ENCODE peak calls at places on chromosomes 6 and 20, in nine cellular contexts. O is HCT116, W is AG10803, S is NB4, Q is MM.1S, C is WERI-Rb-1, A is choroid plexus epithelial cell, E is spleen, D is fibroblast of pulmonary artery. U is an unnamed sample.

GRCh38 chr20:58447733-58448391 is 58.8 kb downstream of the VAPB start:
- DNase-seq in O (peak), W (peak), S (peak), Q (peak), C (peak), A (peak), E (no peak), D (peak), U (peak)

GRCh38 chr6:52027699-52028098 is 59.7 kb downstream of the PKHD1 start:
- DNase-seq in O (no peak), W (no peak), S (no peak), Q (no peak), C (no peak), A (no peak), E (no peak), D (no peak), U (no peak)

GRCh38 chr6:41535766-41536165 is 10.4 kb upstream of the FOXP4 start:
- DNase-seq in O (no peak), W (no peak), S (no peak), Q (no peak), C (no peak), A (no peak), E (no peak), D (no peak), U (no peak)

GRCh38 chr6:21111399-21111725 is 482.2 kb upstream of the SOX4 start:
- DNase-seq in O (peak), W (no peak), S (no peak), Q (no peak), C (no peak), A (no peak), E (no peak), D (no peak), U (no peak)

GRCh38 chr6:36907781-36908180 is 22.0 kb downstream of the C6orf89 start:
- DNase-seq in O (no peak), W (no peak), S (no peak), Q (no peak), C (no peak), A (peak), E (no peak), D (peak), U (no peak)

GRCh38 chr6:95545691-95546090 is 31.6 kb upstream of the MANEA start:
- DNase-seq in O (no peak), W (no peak), S (no peak), Q (peak), C (no peak), A (no peak), E (no peak), D (no peak), U (no peak)

GRCh38 chr20:35561268-35561667 is 19.4 kb downstream of the ERGIC3 start:
- DNase-seq in O (no peak), W (peak), S (peak), Q (peak), C (peak), A (peak), E (no peak), D (peak), U (peak)

GRCh38 chr6:13548500-13549210 is 25.7 kb upstream of the SIRT5 start:
- DNase-seq in O (no peak), W (no peak), S (no peak), Q (no peak), C (no peak), A (no peak), E (no peak), D (no peak), U (no peak)

GRCh38 chr20:14687317-14687716 is 349.9 kb upstream of the FLRT3 start:
- DNase-seq in O (no peak), W (no peak), S (no peak), Q (no peak), C (no peak), A (no peak), E (no peak), D (no peak), U (peak)

GRCh38 chr6:148682990-148683389 is 63.8 kb upstream of the UST start:
- DNase-seq in O (no peak), W (no peak), S (peak), Q (no peak), C (no peak), A (no peak), E (no peak), D (no peak), U (no peak)

GRCh38 chr6:45830441-45831139 is 185.1 kb downstream of the CLIC5 start:
- DNase-seq in O (no peak), W (no peak), S (peak), Q (peak), C (no peak), A (peak), E (no peak), D (no peak), U (no peak)

GRCh38 chr6:137497722-137498463 is 3.7 kb upstream of the OLIG3 start:
- DNase-seq in O (no peak), W (no peak), S (no peak), Q (no peak), C (no peak), A (no peak), E (no peak), D (no peak), U (no peak)

GRCh38 chr6:20302702-20303251 is 90.5 kb upstream of the MBOAT1 start:
- DNase-seq in O (no peak), W (peak), S (no peak), Q (no peak), C (no peak), A (peak), E (no peak), D (peak), U (peak)

GRCh38 chr6:74519172-74519571 is 686.7 kb downstream of the COL12A1 start:
- DNase-seq in O (no peak), W (peak), S (no peak), Q (no peak), C (no peak), A (peak), E (no peak), D (peak), U (peak)

GRCh38 chr6:161273356-161273751 is 507 bp downstream of the AGPAT4 start:
- DNase-seq in O (peak), W (peak), S (peak), Q (no peak), C (peak), A (peak), E (no peak), D (peak), U (no peak)

GRCh38 chr20:34604980-34605788 is 46.7 kb downstream of the MAP1LC3A start:
- DNase-seq in O (no peak), W (peak), S (no peak), Q (no peak), C (no peak), A (peak), E (no peak), D (peak), U (peak)

GRCh38 chr6:93580441-93580840 is 161.1 kb upstream of the EPHA7 start:
- DNase-seq in O (no peak), W (no peak), S (no peak), Q (no peak), C (no peak), A (no peak), E (no peak), D (no peak), U (no peak)

GRCh38 chr20:38209054-38209675 is 44.1 kb upstream of the TGM2 start:
- DNase-seq in O (no peak), W (no peak), S (no peak), Q (no peak), C (no peak), A (peak), E (no peak), D (no peak), U (no peak)

GRCh38 chr6:169654590-169655391 is 47.0 kb downstream of the WDR27 start:
- DNase-seq in O (no peak), W (peak), S (no peak), Q (no peak), C (peak), A (peak), E (peak), D (peak), U (peak)

GRCh38 chr6:105675715-105676397 is 273.0 kb upstream of the PREP start:
- DNase-seq in O (peak), W (peak), S (peak), Q (no peak), C (no peak), A (peak), E (no peak), D (peak), U (peak)

GRCh38 chr20:63682384-63683139 is 13.9 kb upstream of the TNFRSF6B start:
- DNase-seq in O (peak), W (peak), S (peak), Q (no peak), C (no peak), A (peak), E (peak), D (peak), U (peak)

GRCh38 chr6:901696-902455 is 208.9 kb upstream of the EXOC2 start:
- DNase-seq in O (no peak), W (peak), S (no peak), Q (no peak), C (no peak), A (peak), E (no peak), D (no peak), U (peak)

GRCh38 chr20:51440589-51440988 is 101.9 kb downstream of the NFATC2 start:
- DNase-seq in O (no peak), W (no peak), S (peak), Q (no peak), C (no peak), A (peak), E (peak), D (no peak), U (no peak)

GRCh38 chr6:140475086-140475485 is 1100.6 kb upstream of the CITED2 start:
- DNase-seq in O (no peak), W (no peak), S (no peak), Q (no peak), C (no peak), A (peak), E (no peak), D (no peak), U (no peak)

GRCh38 chr6:47111685-47112084 is 69.6 kb upstream of the ADGRF1 start:
- DNase-seq in O (no peak), W (peak), S (no peak), Q (no peak), C (no peak), A (peak), E (no peak), D (no peak), U (no peak)

GRCh38 chr20:61588356-61589054 is 336.4 kb downstream of the CDH4 start:
- DNase-seq in O (no peak), W (peak), S (no peak), Q (no peak), C (no peak), A (peak), E (no peak), D (no peak), U (peak)

GRCh38 chr6:98880486-98880885 is 46.1 kb downstream of the POU3F2 start:
- DNase-seq in O (no peak), W (no peak), S (no peak), Q (peak), C (no peak), A (no peak), E (no peak), D (no peak), U (no peak)

GRCh38 chr6:57173056-57173885 is 1.1 kb downstream of the BAG2 start:
- DNase-seq in O (no peak), W (no peak), S (peak), Q (peak), C (peak), A (peak), E (peak), D (peak), U (peak)

GRCh38 chr6:76697585-76697984 is 625.1 kb upstream of the IMPG1 start:
- DNase-seq in O (peak), W (no peak), S (peak), Q (no peak), C (peak), A (peak), E (no peak), D (peak), U (peak)

GRCh38 chr6:2940851-2941250 is 30.5 kb downstream of the SERPINB6 start:
- DNase-seq in O (no peak), W (no peak), S (no peak), Q (no peak), C (no peak), A (no peak), E (no peak), D (no peak), U (no peak)

GRCh38 chr6:89008299-89008698 is 44.9 kb upstream of the RNGTT start:
- DNase-seq in O (no peak), W (no peak), S (no peak), Q (no peak), C (no peak), A (no peak), E (no peak), D (no peak), U (no peak)

GRCh38 chr20:290081-290831 is at the start of gene C20orf96:
- DNase-seq in O (peak), W (peak), S (peak), Q (peak), C (peak), A (peak), E (peak), D (peak), U (peak)
- TF ChIP-seq CTCF in O (no peak), W (peak), S (peak), Q (no peak), C (peak), A (peak), E (no peak), D (peak), U (peak)

GRCh38 chr6:29552512-29553051 is 7.0 kb downstream of the UBD start:
- DNase-seq in O (peak), W (peak), S (peak), Q (peak), C (no peak), A (peak), E (no peak), D (peak), U (peak)
- H3K4me3 ChIP-seq in O (no peak), W (no peak), S (no peak), Q (peak), C (no peak), A (no peak), E (peak), D (no peak), U (no peak)

DNA sequence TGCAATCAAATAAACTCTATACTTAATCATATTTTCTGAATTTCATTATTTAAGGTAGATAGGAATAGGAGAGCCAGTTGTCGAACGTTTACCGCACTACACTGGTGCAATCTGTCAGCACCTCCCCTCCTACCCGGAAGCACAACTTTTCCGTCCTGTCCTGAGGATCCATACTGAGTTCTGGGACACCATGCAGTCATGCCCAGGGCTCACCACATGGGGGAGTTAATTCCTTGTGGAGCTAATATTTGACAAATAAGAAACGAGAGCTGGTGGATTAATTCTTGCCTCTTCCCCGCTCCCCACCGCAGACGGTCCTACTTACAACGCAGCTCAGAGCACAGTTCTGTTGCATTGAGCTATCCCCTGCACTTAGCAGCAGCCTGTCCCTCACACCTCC is 107.7 kb upstream of the RALGAPA2 start:
- DNase-seq in O (peak), W (no peak), S (peak), Q (no peak), C (peak), A (peak), E (no peak), D (no peak), U (no peak)
- TF ChIP-seq CTCF in O (no peak), W (peak), S (peak), Q (peak), C (peak), A (peak), E (no peak), D (peak), U (peak)

GRCh38 chr6:15841937-15842698 is 179.3 kb upstream of the DTNBP1 start:
- DNase-seq in O (no peak), W (peak), S (no peak), Q (no peak), C (no peak), A (no peak), E (no peak), D (no peak), U (no peak)
- H3K4me3 ChIP-seq in O (no peak), W (no peak), S (no peak), Q (no peak), C (no peak), A (no peak), E (no peak), D (no peak), U (no peak)

DNA sequence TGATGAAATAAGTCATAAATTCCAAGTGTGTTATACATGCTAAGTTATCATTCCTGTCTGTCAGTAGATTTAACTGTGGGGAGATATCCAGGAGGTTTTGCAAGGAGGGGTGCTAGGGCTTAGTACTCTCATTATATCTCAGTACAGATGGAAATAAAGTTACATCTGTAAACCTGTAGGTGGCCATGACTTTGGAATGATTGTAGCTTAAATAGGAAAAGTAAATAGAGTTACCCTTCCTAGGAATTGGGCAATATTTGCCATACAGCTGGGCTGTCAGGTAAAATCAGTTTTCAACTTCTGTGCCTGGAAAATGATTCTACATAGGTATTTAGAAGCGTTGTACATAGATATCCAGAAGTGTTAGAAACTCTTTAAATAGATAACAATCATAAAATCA is 19.8 kb upstream of the TGM3 start:
- DNase-seq in O (no peak), W (no peak), S (no peak), Q (no peak), C (no peak), A (no peak), E (no peak), D (no peak), U (no peak)
- TF ChIP-seq CTCF in O (no peak), W (no peak), S (no peak), Q (no peak), C (no peak), A (no peak), E (no peak), D (no peak), U (no peak)

GRCh38 chr20:49286689-49287551 is 9.1 kb upstream of the ZNFX1 start:
- DNase-seq in O (no peak), W (no peak), S (peak), Q (no peak), C (no peak), A (no peak), E (no peak), D (no peak), U (no peak)
- H3K4me3 ChIP-seq in O (no peak), W (no peak), S (peak), Q (no peak), C (no peak), A (no peak), E (no peak), D (no peak), U (no peak)

GRCh38 chr6:107869871-107870270 is 45.8 kb upstream of the SCML4 start:
- DNase-seq in O (no peak), W (no peak), S (no peak), Q (peak), C (peak), A (no peak), E (no peak), D (no peak), U (no peak)
- TF ChIP-seq CTCF in O (no peak), W (no peak), S (no peak), Q (peak), C (peak), A (peak), E (no peak), D (peak), U (no peak)

GRCh38 chr6:18122128-18123093 is at the start of gene NHLRC1:
- DNase-seq in O (no peak), W (peak), S (peak), Q (no peak), C (peak), A (peak), E (peak), D (peak), U (peak)

GRCh38 chr6:18118330-18118729 is 4.1 kb downstream of the NHLRC1 start:
- DNase-seq in O (no peak), W (peak), S (no peak), Q (no peak), C (peak), A (no peak), E (no peak), D (no peak), U (peak)

GRCh38 chr6:18119236-18119635 is 3.2 kb downstream of the NHLRC1 start:
- DNase-seq in O (no peak), W (no peak), S (no peak), Q (no peak), C (no peak), A (no peak), E (no peak), D (no peak), U (no peak)

GRCh38 chr6:18126116-18126515 is 3.6 kb upstream of the NHLRC1 start:
- DNase-seq in O (no peak), W (peak), S (no peak), Q (no peak), C (no peak), A (peak), E (no peak), D (peak), U (peak)

DNA sequence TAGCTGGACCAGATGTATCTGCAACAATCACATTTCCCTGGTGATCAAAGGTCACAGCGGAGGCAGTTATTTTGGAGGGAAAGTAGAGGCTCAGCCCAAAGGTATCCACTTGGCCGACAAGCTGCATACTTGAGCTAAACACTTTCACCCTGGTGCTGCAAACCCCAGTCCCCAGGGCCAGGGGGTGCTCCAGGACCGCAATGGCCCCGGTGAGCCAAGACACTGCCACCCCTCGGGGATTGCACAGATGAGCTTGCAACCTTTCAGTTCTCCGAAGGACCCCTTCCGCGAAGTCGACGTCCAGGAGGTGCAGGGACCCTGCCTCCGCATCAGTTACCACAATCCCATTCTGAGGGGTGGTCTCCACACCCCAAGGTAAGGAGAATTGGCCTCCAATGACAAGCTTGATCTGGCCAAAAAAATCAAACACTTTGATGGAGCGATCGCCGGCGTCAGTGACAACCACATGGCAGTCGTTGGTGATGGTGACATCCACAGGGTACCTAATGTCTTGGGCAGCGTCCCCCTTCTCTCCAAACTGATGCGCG is 823 bp downstream of the NHLRC1 start:
- DNase-seq in O (no peak), W (no peak), S (peak), Q (no peak), C (peak), A (no peak), E (no peak), D (no peak), U (no peak)
- H3K4me3 ChIP-seq in O (no peak), W (peak), S (no peak), Q (no peak), C (no peak), A (peak), E (peak), D (peak), U (peak)

GRCh38 chr20:33490023-33490933 is at the start of gene CBFA2T2:
- DNase-seq in O (peak), W (peak), S (no peak), Q (peak), C (no peak), A (peak), E (no peak), D (peak), U (peak)
- TF ChIP-seq CTCF in O (no peak), W (no peak), S (no peak), Q (no peak), C (no peak), A (no peak), E (no peak), D (no peak), U (no peak)

GRCh38 chr6:150753404-150754184 is 111.9 kb upstream of the MTHFD1L start:
- DNase-seq in O (no peak), W (no peak), S (no peak), Q (no peak), C (no peak), A (no peak), E (no peak), D (no peak), U (no peak)
- H3K4me3 ChIP-seq in O (no peak), W (no peak), S (no peak), Q (no peak), C (no peak), A (no peak), E (no peak), D (no peak), U (no peak)